ENCODE peak calls at places on chromosome 21, in eight cellular contexts. A is neural progenitor cell, Q is left ventricle myocardium inferior, R is sigmoid colon, B is kidney, D is endodermal cell, P is Panc1, G is heart left ventricle. S is an unnamed sample.

GRCh38 chr21:44377922-44378645 is 24.7 kb downstream of the TRPM2 start:
- DNase-seq in Q (no peak), B (peak), P (no peak), G (no peak), D (peak), A (no peak), R (no peak), S (peak)

GRCh38 chr21:45018131-45019075 is 56.0 kb upstream of the ADARB1 start:
- DNase-seq in A (peak), R (peak), G (peak), D (no peak), P (no peak), Q (peak), B (peak), S (no peak)

GRCh38 chr21:44949161-44950015 is 9.6 kb downstream of the SLX9 start:
- DNase-seq in Q (peak), G (peak), R (peak), P (peak), B (peak), D (peak), A (peak), S (peak)

GRCh38 chr21:36431252-36431651 is 46.1 kb downstream of the CHAF1B start:
- DNase-seq in A (no peak), P (no peak), G (no peak), R (no peak), D (no peak), B (no peak), Q (no peak), S (no peak)

GRCh38 chr21:43598416-43599120 is 60.7 kb downstream of the HSF2BP start:
- DNase-seq in D (no peak), B (no peak), G (no peak), A (no peak), Q (no peak), R (no peak), P (no peak), S (no peak)

GRCh38 chr21:46264690-46265144 is 20.7 kb downstream of the MCM3AP start:
- DNase-seq in D (no peak), Q (no peak), R (no peak), A (no peak), P (no peak), G (no peak), B (no peak), S (peak)

GRCh38 chr21:17118638-17119384 is 394.0 kb upstream of the CXADR start:
- DNase-seq in A (no peak), Q (peak), B (no peak), D (no peak), P (no peak), R (no peak), G (peak), S (no peak)

GRCh38 chr21:43609501-43610340 is 49.6 kb downstream of the HSF2BP start:
- DNase-seq in R (peak), G (no peak), D (no peak), A (no peak), B (peak), P (no peak), Q (no peak), S (no peak)

GRCh38 chr21:45570826-45571601 is 28.8 kb upstream of the SLC19A1 start:
- DNase-seq in Q (no peak), A (no peak), D (no peak), B (peak), G (no peak), P (no peak), R (peak), S (peak)

GRCh38 chr21:17674106-17674505 is 61.4 kb upstream of the BTG3 start:
- DNase-seq in P (no peak), D (no peak), G (no peak), R (no peak), A (no peak), B (no peak), Q (no peak), S (no peak)

GRCh38 chr21:44758141-44758561 is 43.5 kb downstream of the UBE2G2 start:
- DNase-seq in R (no peak), B (no peak), A (no peak), P (no peak), D (no peak), G (no peak), Q (no peak), S (peak)

GRCh38 chr21:37237764-37238163 is 29.4 kb downstream of the VPS26C start:
- DNase-seq in A (no peak), P (no peak), R (no peak), B (no peak), D (no peak), Q (no peak), G (no peak), S (no peak)

GRCh38 chr21:31133243-31133830 is 95.1 kb upstream of the KRTAP19-8 start:
- DNase-seq in R (no peak), A (no peak), P (no peak), B (no peak), G (no peak), Q (no peak), D (no peak), S (no peak)

GRCh38 chr21:45519182-45519581 is 23.1 kb downstream of the SLC19A1 start:
- DNase-seq in A (no peak), G (no peak), D (no peak), B (no peak), P (no peak), R (no peak), Q (no peak), S (no peak)

GRCh38 chr21:38823737-38824123 is 18.0 kb downstream of the ETS2 start:
- DNase-seq in R (no peak), D (no peak), G (no peak), B (no peak), A (no peak), Q (no peak), P (no peak), S (no peak)

GRCh38 chr21:37878946-37879660 is 37.2 kb downstream of the KCNJ6 start:
- DNase-seq in G (no peak), B (no peak), R (no peak), Q (no peak), D (no peak), P (no peak), A (no peak), S (no peak)

DNA sequence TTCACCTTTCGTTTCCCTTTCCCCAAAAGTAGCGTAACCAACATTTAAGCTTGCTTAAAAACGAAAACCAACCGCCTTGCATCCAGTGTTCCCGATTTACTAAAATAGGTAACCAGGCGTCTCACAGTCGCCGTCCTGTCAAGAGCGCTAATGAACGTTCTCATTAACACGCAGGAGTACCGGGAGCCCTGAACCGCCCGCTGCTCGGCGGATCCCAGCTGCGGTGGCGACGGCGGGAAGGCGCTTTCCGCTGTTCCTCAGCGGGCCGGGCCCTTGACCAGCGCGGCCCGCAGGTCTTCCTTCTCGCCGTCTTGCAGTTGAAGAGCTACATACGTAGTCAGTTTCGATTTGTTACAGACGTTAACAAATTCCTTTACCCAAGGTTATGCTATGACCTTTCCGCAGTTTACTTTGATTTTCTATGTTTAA is 2.0 kb downstream of the OLIG1 start:
- DNase-seq in D (peak), G (no peak), Q (no peak), R (no peak), P (no peak), A (peak), B (no peak), S (peak)
- H3K4me3 ChIP-seq in D (peak), G (peak), Q (peak), R (peak), P (peak), A (peak), B (peak), S (peak)

GRCh38 chr21:26842976-26843911 is 2.0 kb downstream of the ADAMTS1 start:
- DNase-seq in R (peak), P (peak), G (peak), A (peak), B (peak), D (peak), Q (peak), S (no peak)
- TF ChIP-seq CTCF in R (peak), P (peak), G (peak), A (peak), B (no peak), D (peak), Q (peak), S (no peak)

GRCh38 chr21:33155457-33155856 is 74.3 kb upstream of the IFNAR2 start:
- DNase-seq in R (no peak), D (no peak), Q (no peak), A (no peak), G (no peak), P (no peak), B (no peak), S (no peak)

GRCh38 chr21:33155005-33155404 is 74.7 kb upstream of the IFNAR2 start:
- DNase-seq in P (no peak), R (no peak), A (no peak), Q (no peak), G (no peak), B (no peak), D (no peak), S (no peak)

GRCh38 chr21:33158654-33159053 is 71.1 kb upstream of the IFNAR2 start:
- DNase-seq in A (no peak), D (no peak), R (no peak), Q (no peak), B (no peak), G (no peak), P (no peak), S (no peak)

GRCh38 chr21:33152228-33153130 is 77.3 kb upstream of the IFNAR2 start:
- DNase-seq in Q (no peak), G (no peak), D (no peak), B (no peak), A (no peak), R (no peak), P (no peak), S (peak)

GRCh38 chr21:33157303-33157702 is 72.4 kb upstream of the IFNAR2 start:
- DNase-seq in Q (no peak), A (peak), P (no peak), G (no peak), B (no peak), D (peak), R (no peak), S (no peak)
- H3K4me3 ChIP-seq in Q (no peak), A (no peak), P (no peak), G (no peak), B (no peak), D (no peak), R (no peak), S (no peak)

GRCh38 chr21:26570203-26570602 is 2.9 kb downstream of the CYYR1 start:
- DNase-seq in Q (no peak), A (peak), G (no peak), R (no peak), D (no peak), B (no peak), P (no peak), S (no peak)
- TF ChIP-seq CTCF in Q (no peak), A (no peak), G (no peak), R (no peak), D (no peak), B (no peak), P (no peak), S (no peak)